ENCODE peak calls at places on chromosomes 13 and 19, in four cellular contexts. Y, O, W and A are unnamed samples.

GRCh38 chr13:80603351-80603750 is 262.4 kb upstream of the SPRY2 start:
- DNase-seq in Y (no peak), O (no peak), W (no peak), A (no peak)

GRCh38 chr13:74061939-74062595 is 72.1 kb downstream of the KLF12 start:
- DNase-seq in Y (no peak), O (no peak), W (no peak), A (no peak)

GRCh38 chr13:76830805-76831204 is 55.4 kb downstream of the KCTD12 start:
- DNase-seq in Y (no peak), O (no peak), W (no peak), A (no peak)

GRCh38 chr19:30968210-30968609 is 381.0 kb downstream of the TSHZ3 start:
- DNase-seq in Y (no peak), O (no peak), W (no peak), A (no peak)

GRCh38 chr19:38554676-38555141 is 63.0 kb downstream of the MAP4K1 start:
- DNase-seq in Y (no peak), O (no peak), W (no peak), A (no peak)

GRCh38 chr13:90757127-90757680 is 590.3 kb upstream of the MIR17HG start:
- DNase-seq in Y (no peak), O (no peak), W (no peak), A (no peak)

GRCh38 chr19:49560358-49560900 is 19.9 kb downstream of the NOSIP start:
- DNase-seq in Y (no peak), O (no peak), W (no peak), A (no peak)

GRCh38 chr13:94419304-94419943 is 60.1 kb downstream of the DCT start:
- DNase-seq in Y (no peak), O (no peak), W (peak), A (no peak)

GRCh38 chr13:96781141-96781540 is 213.1 kb downstream of the OXGR1 start:
- DNase-seq in Y (no peak), O (no peak), W (no peak), A (no peak)

GRCh38 chr13:25806304-25806974 is 245.4 kb downstream of the SHISA2 start:
- DNase-seq in Y (no peak), O (no peak), W (no peak), A (no peak)

GRCh38 chr13:98443800-98444325 is 133.0 kb downstream of the STK24 start:
- DNase-seq in Y (no peak), O (no peak), W (no peak), A (no peak)

GRCh38 chr13:44362394-44363040 is 11.1 kb upstream of the SERP2 start:
- DNase-seq in Y (no peak), O (no peak), W (no peak), A (no peak)

GRCh38 chr13:30835442-30835841 is 70.6 kb upstream of the MEDAG start:
- DNase-seq in Y (no peak), O (no peak), W (peak), A (no peak)

GRCh38 chr13:108268713-108269112 is 805 bp upstream of the TNFSF13B start:
- DNase-seq in Y (no peak), O (no peak), W (no peak), A (no peak)

GRCh38 chr19:15871570-15871969 is 26.3 kb downstream of the CYP4F2 start:
- DNase-seq in Y (no peak), O (no peak), W (no peak), A (no peak)

GRCh38 chr13:38417727-38418126 is 68.1 kb downstream of the UFM1 start:
- DNase-seq in Y (no peak), O (no peak), W (no peak), A (no peak)

GRCh38 chr19:15251749-15252397 is 19.6 kb upstream of the EPHX3 start:
- DNase-seq in Y (peak), O (peak), W (peak), A (no peak)

GRCh38 chr13:42393573-42394360 is 121.8 kb downstream of the AKAP11 start:
- DNase-seq in Y (no peak), O (no peak), W (no peak), A (no peak)

GRCh38 chr19:18661346-18661745 is 22.1 kb upstream of the CRTC1 start:
- DNase-seq in Y (no peak), O (no peak), W (no peak), A (no peak)
- H3K27ac ChIP-seq in Y (peak), O (no peak), W (no peak), A (no peak)

DNA sequence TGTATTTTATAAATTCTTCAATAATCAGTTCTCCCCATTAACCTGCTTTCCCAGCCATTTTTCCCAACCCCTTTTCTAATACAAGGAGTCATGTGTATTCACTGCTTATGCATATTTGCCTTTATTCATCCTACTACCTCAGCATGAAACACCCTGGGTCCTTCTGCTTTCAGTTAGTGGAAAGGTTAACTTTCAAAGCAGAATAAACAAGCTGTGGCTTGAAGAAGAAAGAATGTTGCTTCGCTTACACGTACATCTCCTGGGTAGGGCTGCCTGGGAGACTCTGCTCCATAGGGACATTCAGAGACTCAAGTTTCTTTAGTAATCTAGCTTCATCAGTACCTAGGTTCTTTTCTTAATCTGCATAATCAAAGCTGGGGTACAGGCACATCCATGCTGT is 567.8 kb upstream of the SLC10A2 start:
- DNase-seq in Y (no peak), O (no peak), W (no peak), A (no peak)
- H3K27ac ChIP-seq in Y (no peak), O (no peak), W (no peak), A (no peak)

DNA sequence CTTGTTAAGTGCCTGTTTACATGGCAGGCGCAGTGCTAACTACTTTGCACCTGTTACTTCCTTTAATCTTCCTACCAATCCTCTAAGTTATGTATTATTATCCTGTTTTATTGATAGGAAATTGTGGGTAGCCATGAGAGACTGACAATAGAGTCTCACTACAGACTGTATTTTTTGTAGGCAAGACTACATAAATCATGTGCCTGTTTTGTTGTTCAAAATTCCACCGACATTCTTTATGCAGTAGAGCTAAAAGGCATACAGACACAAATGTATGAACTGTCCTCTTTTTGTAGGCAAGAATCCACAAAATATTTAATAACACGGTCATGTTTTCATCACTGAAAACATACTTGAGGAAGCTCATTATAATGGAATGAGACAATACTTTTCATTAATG is 205.5 kb downstream of the NALCN start:
- DNase-seq in Y (no peak), O (no peak), W (no peak), A (no peak)
- H3K27ac ChIP-seq in Y (peak), O (no peak), W (no peak), A (no peak)

DNA sequence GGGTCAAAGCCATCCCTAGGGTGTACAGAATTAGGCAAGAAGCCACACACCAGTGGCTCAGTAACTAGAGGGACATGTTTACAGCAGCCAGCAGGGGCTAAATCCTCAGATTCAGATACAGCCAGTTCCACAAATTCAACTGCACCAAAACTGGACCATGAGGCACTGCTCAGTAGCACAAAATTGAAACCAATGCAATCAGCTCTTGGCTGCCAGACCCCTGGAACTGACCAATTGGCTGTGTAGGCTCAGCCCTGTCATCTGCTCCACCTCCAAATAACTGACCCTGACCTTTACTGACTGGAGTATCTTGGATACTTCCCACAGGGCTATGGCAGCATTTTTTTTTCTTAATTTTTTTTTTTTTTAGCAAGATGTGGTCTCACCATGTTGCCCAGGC is 226.5 kb downstream of the FOXO1 start:
- DNase-seq in Y (no peak), O (no peak), W (no peak), A (no peak)
- H3K27ac ChIP-seq in Y (no peak), O (no peak), W (no peak), A (no peak)

GRCh38 chr19:11437955-11438354 is 2.5 kb downstream of the PRKCSH start:
- DNase-seq in Y (no peak), O (no peak), W (no peak), A (no peak)
- H3K27ac ChIP-seq in Y (no peak), O (no peak), W (no peak), A (no peak)

DNA sequence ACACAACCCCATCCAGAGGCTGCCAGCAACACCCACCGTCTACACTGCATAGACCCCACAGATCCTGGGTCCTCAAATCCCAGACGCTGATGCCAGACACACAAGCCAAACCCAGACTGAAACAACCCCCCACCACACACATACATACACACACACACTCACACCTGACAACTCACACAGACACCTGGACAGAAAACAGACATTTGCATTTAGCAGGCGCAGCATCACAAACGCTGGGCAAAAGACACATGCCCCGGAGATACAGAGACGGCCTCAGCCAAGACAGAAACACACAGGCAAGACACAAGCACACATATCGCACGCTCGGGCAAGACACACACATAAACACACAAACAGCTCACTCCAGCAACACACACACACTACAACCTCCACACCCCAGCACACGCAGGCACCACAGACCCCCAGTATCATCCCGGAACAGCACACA is 1.3 kb downstream of the BBC3 start:
- DNase-seq in Y (no peak), O (no peak), W (no peak), A (no peak)
- H3K27ac ChIP-seq in Y (peak), O (no peak), W (peak), A (peak)

DNA sequence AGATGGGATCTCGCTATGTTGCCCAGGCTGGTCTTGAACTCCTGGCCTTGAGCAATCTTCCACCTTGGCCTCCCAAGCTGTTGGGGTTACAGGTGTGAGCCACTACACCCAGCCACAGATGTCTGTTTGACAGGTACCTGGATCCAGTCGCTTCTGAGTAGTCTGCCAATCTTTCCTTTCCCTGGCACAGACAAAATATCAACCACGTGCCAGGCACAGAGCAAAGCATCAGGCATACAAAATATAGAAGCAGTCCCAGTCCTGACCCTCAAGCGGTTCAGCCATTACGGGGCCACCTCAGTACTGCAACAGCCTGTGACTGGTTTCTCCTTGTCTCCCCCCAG is 3.8 kb downstream of the ELAVL1 start:
- DNase-seq in Y (no peak), O (no peak), W (no peak), A (no peak)
- H3K27ac ChIP-seq in Y (no peak), O (peak), W (no peak), A (peak)

DNA sequence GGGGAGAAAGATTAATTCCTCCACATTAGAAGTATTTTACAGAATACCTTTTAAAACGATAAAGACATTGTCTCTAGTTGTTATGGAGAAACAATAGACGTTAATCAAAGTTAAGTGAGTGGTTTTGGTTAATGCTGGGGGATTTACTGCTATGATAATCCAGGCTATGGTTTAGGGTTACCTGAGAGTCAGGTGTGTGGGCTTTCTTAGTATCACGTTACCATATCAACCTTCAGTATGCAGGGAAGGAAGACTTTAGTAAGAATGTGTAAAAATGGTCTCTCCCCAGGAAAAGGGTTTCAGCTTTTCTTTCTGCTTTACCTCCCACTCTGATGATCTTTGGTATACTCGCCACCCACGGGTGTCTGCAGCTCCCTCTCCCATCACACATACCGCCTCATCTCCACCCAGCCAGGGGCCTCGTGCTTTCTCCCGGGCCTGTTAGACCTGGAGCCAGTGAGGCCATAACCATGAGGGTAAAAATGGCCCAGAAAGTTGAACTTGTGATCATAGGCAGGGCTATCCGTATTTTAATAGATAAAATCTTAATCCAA is 45.6 kb upstream of the WDFY2 start:
- DNase-seq in Y (no peak), O (no peak), W (no peak), A (no peak)
- H3K27ac ChIP-seq in Y (no peak), O (no peak), W (no peak), A (no peak)